ENCODE peak calls at places on chromosomes 4 and X, in four cellular contexts. One of them, this sample, is unnamed.
A peak's percentile ranks its signal among the peaks of the same experiment; 100 is the strongest.

GRCh38 chr4:70183168-70183939 is 12.2 kb upstream of the ODAM start:
- DNase-seq in endothelial cell of umbilical vein: peak; percentile 53
- DNase-seq in fibroblast of lung: peak; percentile 23
- DNase-seq in cardiac muscle cell: peak; percentile 84
- DNase-seq in this sample: peak; percentile 21

GRCh38 chrX:8971116-8971515 is 62.8 kb downstream of the FAM9B start:
- DNase-seq in endothelial cell of umbilical vein: peak; percentile 48
- DNase-seq in fibroblast of lung: peak; percentile 49
- DNase-seq in cardiac muscle cell: peak; percentile 71
- DNase-seq in this sample: no peak

GRCh38 chrX:108126661-108127060 is 35.1 kb downstream of the ATG4A start:
- DNase-seq in cardiac muscle cell: peak; percentile 36
- DNase-seq in fibroblast of lung: no peak
- DNase-seq in endothelial cell of umbilical vein: no peak
- DNase-seq in this sample: no peak

GRCh38 chrX:97372006-97372766 is 488.5 kb downstream of the RPA4 start:
- DNase-seq in cardiac muscle cell: no peak
- DNase-seq in fibroblast of lung: no peak
- DNase-seq in endothelial cell of umbilical vein: no peak
- DNase-seq in this sample: no peak

GRCh38 chrX:68658530-68658929 is 11.1 kb downstream of the STARD8 start:
- DNase-seq in fibroblast of lung: no peak
- DNase-seq in cardiac muscle cell: no peak
- DNase-seq in endothelial cell of umbilical vein: no peak
- DNase-seq in this sample: no peak

GRCh38 chrX:11741574-11741973 is 16.5 kb upstream of the MSL3 start:
- DNase-seq in endothelial cell of umbilical vein: no peak
- DNase-seq in cardiac muscle cell: peak; percentile 25
- DNase-seq in fibroblast of lung: no peak
- DNase-seq in this sample: no peak

GRCh38 chr4:106065018-106065417 is 169.7 kb downstream of the NPNT start:
- DNase-seq in cardiac muscle cell: no peak
- DNase-seq in endothelial cell of umbilical vein: no peak
- DNase-seq in fibroblast of lung: no peak
- DNase-seq in this sample: no peak

GRCh38 chr4:145888393-145888792 is 50.2 kb downstream of the ZNF827 start:
- DNase-seq in endothelial cell of umbilical vein: no peak
- DNase-seq in cardiac muscle cell: no peak
- DNase-seq in fibroblast of lung: no peak
- DNase-seq in this sample: no peak

GRCh38 chr4:81845761-81846160 is 374.1 kb upstream of the RASGEF1B start:
- DNase-seq in endothelial cell of umbilical vein: no peak
- DNase-seq in cardiac muscle cell: peak; percentile 55
- DNase-seq in fibroblast of lung: no peak
- DNase-seq in this sample: no peak

GRCh38 chr4:81845273-81845672 is 373.6 kb upstream of the RASGEF1B start:
- DNase-seq in fibroblast of lung: no peak
- DNase-seq in endothelial cell of umbilical vein: no peak
- DNase-seq in cardiac muscle cell: peak; percentile 31
- DNase-seq in this sample: no peak

GRCh38 chr4:81839347-81840042 is 367.8 kb upstream of the RASGEF1B start:
- DNase-seq in cardiac muscle cell: no peak
- DNase-seq in endothelial cell of umbilical vein: no peak
- DNase-seq in fibroblast of lung: no peak
- DNase-seq in this sample: peak; percentile 33

GRCh38 chr4:81850701-81851100 is 379.0 kb upstream of the RASGEF1B start:
- DNase-seq in fibroblast of lung: no peak
- DNase-seq in cardiac muscle cell: no peak
- DNase-seq in endothelial cell of umbilical vein: no peak
- DNase-seq in this sample: no peak

GRCh38 chr4:81844717-81845116 is 373.0 kb upstream of the RASGEF1B start:
- DNase-seq in cardiac muscle cell: peak; percentile 87
- DNase-seq in fibroblast of lung: peak; percentile 45
- DNase-seq in endothelial cell of umbilical vein: peak; percentile 79
- DNase-seq in this sample: peak; percentile 88
- TF ChIP-seq CTCF in cardiac muscle cell: peak; percentile 70
- TF ChIP-seq CTCF in fibroblast of lung: peak; percentile 79
- TF ChIP-seq CTCF in endothelial cell of umbilical vein: peak; percentile 57
- TF ChIP-seq CTCF in this sample: peak; percentile 61

GRCh38 chrX:100895365-100896075 is 21.4 kb upstream of the NOX1 start:
- DNase-seq in endothelial cell of umbilical vein: peak; percentile 26
- DNase-seq in cardiac muscle cell: peak; percentile 51
- DNase-seq in fibroblast of lung: peak; percentile 25
- DNase-seq in this sample: peak; percentile 39
- TF ChIP-seq CTCF in endothelial cell of umbilical vein: peak; percentile 50
- TF ChIP-seq CTCF in cardiac muscle cell: peak; percentile 54
- TF ChIP-seq CTCF in fibroblast of lung: peak; percentile 67
- TF ChIP-seq CTCF in this sample: no peak

GRCh38 chr4:6676722-6677558 is 16.7 kb upstream of the S100P start:
- DNase-seq in endothelial cell of umbilical vein: no peak
- DNase-seq in fibroblast of lung: no peak
- DNase-seq in cardiac muscle cell: no peak
- DNase-seq in this sample: no peak

GRCh38 chr4:6684656-6685055 is 9.0 kb upstream of the S100P start:
- DNase-seq in endothelial cell of umbilical vein: no peak
- DNase-seq in fibroblast of lung: no peak
- DNase-seq in cardiac muscle cell: no peak
- DNase-seq in this sample: no peak

GRCh38 chr4:6682862-6683590 is 10.7 kb upstream of the S100P start:
- DNase-seq in cardiac muscle cell: no peak
- DNase-seq in endothelial cell of umbilical vein: no peak
- DNase-seq in fibroblast of lung: no peak
- DNase-seq in this sample: no peak

GRCh38 chr4:6680372-6681034 is 13.2 kb upstream of the S100P start:
- DNase-seq in fibroblast of lung: no peak
- DNase-seq in endothelial cell of umbilical vein: no peak
- DNase-seq in cardiac muscle cell: no peak
- DNase-seq in this sample: no peak

DNA sequence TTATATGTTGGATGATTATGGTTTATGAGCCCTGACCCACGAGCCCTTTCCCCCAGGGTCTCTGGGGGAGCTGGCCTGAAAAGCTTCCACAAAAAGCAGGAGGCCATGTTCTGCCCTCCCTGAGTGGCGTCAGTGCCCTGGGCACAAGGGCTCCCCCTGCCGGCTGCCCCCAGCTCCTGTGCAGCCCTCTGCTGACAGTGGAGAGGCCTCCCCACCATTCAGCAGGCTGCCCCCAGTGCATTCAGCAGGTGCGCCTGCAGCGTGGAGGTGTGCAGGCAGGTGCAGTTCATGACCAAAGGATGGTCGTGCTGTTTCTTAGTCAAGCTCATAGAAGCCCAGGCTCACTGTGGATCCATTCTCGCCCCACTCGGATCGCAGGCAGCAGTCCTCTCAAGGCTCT is 12.5 kb upstream of the S100P start:
- DNase-seq in fibroblast of lung: no peak
- DNase-seq in endothelial cell of umbilical vein: no peak
- DNase-seq in cardiac muscle cell: no peak
- DNase-seq in this sample: no peak
- TF ChIP-seq CTCF in fibroblast of lung: no peak
- TF ChIP-seq CTCF in endothelial cell of umbilical vein: peak; percentile 7
- TF ChIP-seq CTCF in cardiac muscle cell: no peak
- TF ChIP-seq CTCF in this sample: no peak

DNA sequence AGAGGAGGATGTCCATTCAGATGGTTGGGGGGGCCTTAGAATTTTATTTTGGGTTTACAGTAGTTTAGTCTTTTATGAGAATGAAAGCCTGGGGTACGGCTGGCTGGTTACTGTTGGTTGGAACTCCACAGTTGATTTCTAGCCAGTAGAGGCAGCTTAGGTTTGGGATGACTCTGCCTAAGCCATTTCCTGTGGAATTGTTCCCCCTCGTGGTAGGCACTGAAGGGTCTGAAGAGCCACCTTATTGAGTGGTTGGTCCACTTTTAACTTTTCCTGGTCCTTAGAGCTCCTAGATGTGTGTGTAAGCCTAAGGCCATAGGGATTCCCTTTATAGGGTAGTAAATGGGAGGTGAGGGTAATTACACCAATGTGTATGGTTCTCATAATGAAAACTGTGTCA is 19.7 kb downstream of the SPIN3 start:
- DNase-seq in fibroblast of lung: no peak
- DNase-seq in endothelial cell of umbilical vein: peak; percentile 9
- DNase-seq in cardiac muscle cell: peak; percentile 21
- DNase-seq in this sample: no peak
- TF ChIP-seq CTCF in fibroblast of lung: no peak
- TF ChIP-seq CTCF in endothelial cell of umbilical vein: peak; percentile 9
- TF ChIP-seq CTCF in cardiac muscle cell: peak; percentile 9
- TF ChIP-seq CTCF in this sample: no peak

GRCh38 chrX:85052636-85053343 is 49.1 kb downstream of the APOOL start:
- DNase-seq in cardiac muscle cell: peak; percentile 65
- DNase-seq in endothelial cell of umbilical vein: peak; percentile 50
- DNase-seq in fibroblast of lung: peak; percentile 85
- DNase-seq in this sample: no peak
- TF ChIP-seq CTCF in cardiac muscle cell: peak; percentile 31
- TF ChIP-seq CTCF in endothelial cell of umbilical vein: no peak
- TF ChIP-seq CTCF in fibroblast of lung: peak; percentile 20
- TF ChIP-seq CTCF in this sample: no peak

DNA sequence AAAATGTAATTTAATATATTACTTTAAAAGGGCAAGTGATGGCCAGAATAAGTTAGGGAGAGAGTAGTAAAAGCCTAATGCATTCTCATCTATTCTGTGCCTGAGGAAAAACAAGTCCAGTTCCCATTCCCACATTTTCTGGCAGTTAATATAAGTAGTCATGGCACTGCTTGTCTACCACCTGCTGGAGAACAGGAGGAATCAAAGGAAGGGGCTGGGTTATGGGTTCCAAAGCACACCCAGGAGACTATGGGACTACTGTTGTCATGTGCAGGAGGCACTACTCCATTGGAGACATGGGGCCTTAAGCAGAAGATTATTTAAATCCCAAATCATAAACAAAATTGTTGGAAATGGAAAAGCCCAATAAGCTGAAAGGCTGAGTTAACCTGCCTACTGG is 2618.6 kb downstream of the ARAP2 start:
- DNase-seq in cardiac muscle cell: peak; percentile 2
- DNase-seq in fibroblast of lung: no peak
- DNase-seq in endothelial cell of umbilical vein: no peak
- DNase-seq in this sample: no peak
- TF ChIP-seq CTCF in cardiac muscle cell: peak; percentile 7
- TF ChIP-seq CTCF in fibroblast of lung: no peak
- TF ChIP-seq CTCF in endothelial cell of umbilical vein: no peak
- TF ChIP-seq CTCF in this sample: no peak

GRCh38 chrX:152639426-152639825 is 1.7 kb downstream of the GABRQ start:
- DNase-seq in endothelial cell of umbilical vein: no peak
- DNase-seq in fibroblast of lung: no peak
- DNase-seq in cardiac muscle cell: no peak
- DNase-seq in this sample: no peak
- TF ChIP-seq CTCF in endothelial cell of umbilical vein: no peak
- TF ChIP-seq CTCF in fibroblast of lung: no peak
- TF ChIP-seq CTCF in cardiac muscle cell: no peak
- TF ChIP-seq CTCF in this sample: no peak

GRCh38 chr4:104352211-104352610 is 142.5 kb downstream of the CXXC4 start:
- DNase-seq in fibroblast of lung: no peak
- DNase-seq in endothelial cell of umbilical vein: no peak
- DNase-seq in cardiac muscle cell: no peak
- DNase-seq in this sample: no peak
- TF ChIP-seq CTCF in fibroblast of lung: no peak
- TF ChIP-seq CTCF in endothelial cell of umbilical vein: no peak
- TF ChIP-seq CTCF in cardiac muscle cell: no peak
- TF ChIP-seq CTCF in this sample: no peak

DNA sequence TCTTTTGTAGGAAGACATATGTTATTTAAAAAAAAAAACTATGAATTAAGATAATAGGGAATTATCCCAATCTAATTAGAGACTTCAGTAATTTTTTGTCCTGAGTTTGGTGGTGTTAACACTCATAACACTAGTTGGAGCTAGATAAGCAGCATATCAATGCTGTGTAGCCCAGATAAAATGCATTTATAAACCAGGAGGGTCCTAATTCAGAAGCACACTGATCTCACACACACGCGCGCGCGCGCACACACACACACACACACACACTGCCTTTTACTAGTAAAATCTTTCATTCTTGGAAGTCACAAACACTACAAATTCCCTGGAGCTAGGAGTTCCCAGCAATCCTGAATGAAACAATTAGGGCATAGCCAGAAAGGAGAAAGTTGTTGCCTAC is 3.2 kb downstream of the UNC5C start:
- DNase-seq in cardiac muscle cell: no peak
- DNase-seq in endothelial cell of umbilical vein: no peak
- DNase-seq in fibroblast of lung: no peak
- DNase-seq in this sample: no peak
- TF ChIP-seq CTCF in cardiac muscle cell: no peak
- TF ChIP-seq CTCF in endothelial cell of umbilical vein: no peak
- TF ChIP-seq CTCF in fibroblast of lung: no peak
- TF ChIP-seq CTCF in this sample: no peak

This sample was measured in activated CD8-positive, alpha-beta T cell treated with anti-CD3 and anti-CD28 coated beads for 36 hours.